ENCODE peak calls at places on chromosomes 2 and 18, in nine cellular contexts. L is PC-3; E is NCI-H345; K is HFFc6; D is EL; H is CD8-positive, alpha-beta T cell; F is substantia nigra; M is hepatocyte; R is HEK293T. W is an unnamed sample.

GRCh38 chr2:140275427-140275826 is 1495.2 kb upstream of the NXPH2 start:
- DNase-seq in L (peak; percentile 19), E (peak; percentile 73), K (no peak), D (no peak), H (no peak), F (no peak), M (no peak), R (peak; percentile 10), W (no peak)

GRCh38 chr2:77363277-77363676 is 158.9 kb downstream of the LRRTM4 start:
- DNase-seq in L (no peak), E (no peak), K (no peak), D (no peak), H (no peak), F (no peak), M (no peak), R (no peak), W (no peak)

GRCh38 chr2:201440182-201440581 is 11.1 kb downstream of the TRAK2 start:
- DNase-seq in L (peak; percentile 74), E (peak; percentile 85), K (no peak), D (no peak), H (no peak), F (no peak), M (peak; percentile 47), R (no peak), W (no peak)

GRCh38 chr18:28013064-28013463 is 163.9 kb downstream of the CDH2 start:
- DNase-seq in L (peak; percentile 52), E (peak; percentile 14), K (no peak), D (peak; percentile 30), H (no peak), F (no peak), M (peak; percentile 17), R (no peak), W (no peak)

GRCh38 chr2:59754336-59754735 is 799.1 kb downstream of the BCL11A start:
- DNase-seq in L (no peak), E (no peak), K (no peak), D (no peak), H (no peak), F (no peak), M (no peak), R (no peak), W (no peak)

GRCh38 chr2:28558421-28558820 is 62.6 kb downstream of the PLB1 start:
- DNase-seq in L (no peak), E (no peak), K (no peak), D (no peak), H (no peak), F (no peak), M (no peak), R (no peak), W (no peak)

GRCh38 chr2:10057231-10058107 is 14.1 kb downstream of the KLF11 start:
- DNase-seq in L (no peak), E (no peak), K (peak; percentile 54), D (peak; percentile 74), H (no peak), F (no peak), M (peak; percentile 82), R (peak; percentile 31), W (peak; percentile 51)

GRCh38 chr2:181376442-181376841 is 80.7 kb upstream of the ITGA4 start:
- DNase-seq in L (no peak), E (no peak), K (no peak), D (no peak), H (no peak), F (no peak), M (no peak), R (no peak), W (no peak)

GRCh38 chr2:189545424-189545823 is 35.2 kb downstream of the SLC40A1 start:
- DNase-seq in L (no peak), E (no peak), K (no peak), D (no peak), H (no peak), F (no peak), M (no peak), R (no peak), W (no peak)

GRCh38 chr2:12199661-12200258 is 453.3 kb downstream of the LPIN1 start:
- DNase-seq in L (no peak), E (no peak), K (no peak), D (no peak), H (no peak), F (no peak), M (no peak), R (no peak), W (no peak)

GRCh38 chr2:150938586-150938985 is 323.1 kb downstream of the RBM43 start:
- DNase-seq in L (peak; percentile 33), E (no peak), K (peak; percentile 53), D (peak; percentile 36), H (no peak), F (no peak), M (no peak), R (no peak), W (no peak)

GRCh38 chr18:34977787-34978532 is 63.3 kb upstream of the MAPRE2 start:
- DNase-seq in L (no peak), E (peak; percentile 64), K (no peak), D (peak; percentile 37), H (peak; percentile 34), F (peak; percentile 13), M (peak; percentile 69), R (peak; percentile 53), W (peak; percentile 39)

GRCh38 chr2:8115966-8116365 is 565.9 kb upstream of the ID2 start:
- DNase-seq in L (no peak), E (peak; percentile 65), K (peak; percentile 22), D (peak; percentile 28), H (no peak), F (no peak), M (no peak), R (no peak), W (no peak)

GRCh38 chr18:23793985-23794867 is 105.0 kb downstream of the LAMA3 start:
- DNase-seq in L (no peak), E (no peak), K (no peak), D (no peak), H (no peak), F (no peak), M (no peak), R (no peak), W (no peak)

W was measured in progenitor cell of endocrine pancreas.